ENCODE peak calls at places on chromosome 20, in seven cellular contexts. H is mammary epithelial cell; C is CD8-positive, alpha-beta memory T cell; I is AG04450; M is WERI-Rb-1; E is suprapubic skin; O is heart left ventricle. R is an unnamed sample.

GRCh38 chr20:24452498-24453133 is 16.8 kb upstream of the SYNDIG1 start:
- DNase-seq in H (no peak), M (peak; percentile 33), O (no peak), I (no peak), C (no peak), E (peak; percentile 67), R (no peak)

GRCh38 chr20:56664791-56665190 is 35.7 kb downstream of the TFAP2C start:
- DNase-seq in H (no peak), M (no peak), I (no peak), O (no peak), C (no peak), E (no peak), R (no peak)

GRCh38 chr20:53611449-53611894 is 17.8 kb upstream of the ZNF217 start:
- DNase-seq in H (peak; percentile 74), M (no peak), C (no peak), O (peak; percentile 41), E (no peak), I (peak; percentile 92), R (no peak)

GRCh38 chr20:21523895-21524294 is 10.0 kb upstream of the NKX2-2 start:
- DNase-seq in E (no peak), I (no peak), O (no peak), C (no peak), M (no peak), H (no peak), R (no peak)

GRCh38 chr20:43243672-43244269 is 54.1 kb upstream of the PTPRT start:
- DNase-seq in I (no peak), O (no peak), M (peak; percentile 18), E (no peak), C (no peak), H (no peak), R (no peak)

GRCh38 chr20:14453259-14453658 is 115.8 kb upstream of the FLRT3 start:
- DNase-seq in E (no peak), O (no peak), M (no peak), H (no peak), I (no peak), C (no peak), R (no peak)

GRCh38 chr20:53942121-53942816 is 128.1 kb downstream of the BCAS1 start:
- DNase-seq in M (no peak), C (no peak), H (no peak), I (no peak), E (no peak), O (no peak), R (no peak)

GRCh38 chr20:26135325-26136110 is 438.9 kb upstream of the ZNF337 start:
- DNase-seq in C (no peak), E (no peak), I (no peak), H (no peak), O (no peak), M (no peak), R (no peak)

GRCh38 chr20:19435820-19436219 is 223.4 kb downstream of the SLC24A3 start:
- DNase-seq in I (no peak), M (no peak), E (no peak), C (no peak), O (no peak), H (no peak), R (peak; percentile 20)

GRCh38 chr20:17807670-17808069 is 107.9 kb downstream of the BANF2 start:
- DNase-seq in I (no peak), C (no peak), H (no peak), M (no peak), E (no peak), O (no peak), R (no peak)

GRCh38 chr20:64130876-64131275 is 23.5 kb upstream of the NPBWR2 start:
- DNase-seq in M (no peak), C (no peak), I (no peak), E (peak; percentile 47), H (no peak), O (peak; percentile 4), R (no peak)

GRCh38 chr20:8315639-8316573 is 183.8 kb downstream of the PLCB1 start:
- DNase-seq in H (no peak), I (no peak), E (no peak), M (no peak), C (no peak), O (no peak), R (no peak)

GRCh38 chr20:40931348-40932044 is 97.1 kb upstream of the TOP1 start:
- DNase-seq in I (no peak), H (no peak), O (no peak), E (no peak), C (no peak), M (no peak), R (no peak)

GRCh38 chr20:17961600-17961965 is 7.0 kb downstream of the SNX5 start:
- DNase-seq in O (no peak), H (no peak), E (no peak), M (no peak), I (no peak), C (no peak), R (no peak)

GRCh38 chr20:1684872-1685271 is 27.3 kb upstream of the SIRPG start:
- DNase-seq in E (no peak), H (no peak), I (no peak), M (no peak), C (no peak), O (no peak), R (no peak)
- H3K27ac ChIP-seq in E (no peak overlapping the region), H (no peak overlapping the region), I (no peak overlapping the region), M (no peak overlapping the region), C (no peak overlapping the region), O (no peak overlapping the region), R (no peak overlapping the region)

DNA sequence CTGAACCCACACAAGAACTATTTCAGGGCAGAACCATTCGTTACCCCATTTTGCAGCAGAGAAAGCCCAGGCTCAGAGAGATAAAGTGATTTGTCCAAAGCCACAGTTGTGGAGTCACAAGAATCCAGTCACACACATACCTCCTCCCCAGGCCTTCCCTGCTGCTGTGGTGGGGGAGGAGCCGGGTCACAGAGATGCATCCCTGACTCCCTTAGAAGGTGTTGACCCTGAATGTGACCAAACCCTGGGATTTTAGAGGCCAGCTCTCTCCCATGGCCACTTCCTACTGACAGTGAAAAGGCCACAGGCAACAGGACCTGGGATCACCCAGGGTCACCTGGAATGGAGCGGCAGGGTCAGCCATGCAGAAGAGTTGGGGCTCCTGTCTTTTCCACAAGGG is 48.6 kb downstream of the CHMP4B start:
- DNase-seq in M (no peak), O (no peak), C (no peak), E (no peak), H (no peak), I (no peak), R (no peak)
- H3K27ac ChIP-seq in M (no peak overlapping the region), O (no peak overlapping the region), C (no peak overlapping the region), E (no peak overlapping the region), H (no peak overlapping the region), I (no peak overlapping the region), R (no peak overlapping the region)

GRCh38 chr20:1505871-1506270 is 14.7 kb upstream of the SIRPB2 start:
- DNase-seq in H (peak; percentile 57), C (no peak), I (no peak), M (no peak), E (no peak), O (no peak), R (no peak)

GRCh38 chr20:1505361-1505760 is 14.1 kb upstream of the SIRPB2 start:
- DNase-seq in I (no peak), O (no peak), H (peak; percentile 95), E (no peak), M (no peak), C (no peak), R (peak; percentile 83)

GRCh38 chr20:1507276-1507675 is 16.1 kb upstream of the SIRPB2 start:
- DNase-seq in H (no peak), I (no peak), E (no peak), C (no peak), O (no peak), M (peak; percentile 66), R (no peak)

GRCh38 chr20:1509237-1509636 is 18.0 kb upstream of the SIRPB2 start:
- DNase-seq in M (no peak), C (no peak), O (no peak), I (no peak), E (no peak), H (peak; percentile 54), R (no peak)

DNA sequence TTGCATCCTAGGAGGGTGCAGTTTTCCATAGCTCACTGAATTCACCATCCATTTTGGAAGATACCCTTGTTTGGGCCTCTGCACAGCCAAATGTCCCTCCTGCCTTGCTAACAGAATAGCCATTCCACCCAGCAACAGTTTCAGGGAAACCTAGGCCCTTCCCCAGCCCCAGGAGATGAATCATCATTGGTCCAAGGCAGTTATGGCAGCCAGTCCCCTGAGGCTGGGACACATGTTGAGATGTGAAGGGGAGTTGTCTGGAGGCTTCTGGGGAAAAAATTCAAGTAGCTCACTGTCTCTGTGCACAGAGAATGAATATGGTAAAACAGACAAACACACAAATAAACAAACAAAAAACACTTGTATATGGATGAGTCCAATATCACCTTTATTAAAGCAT is 17.4 kb upstream of the SIRPB2 start:
- DNase-seq in I (no peak), O (no peak), H (peak; percentile 30), C (no peak), E (no peak), M (no peak), R (no peak)
- H3K27ac ChIP-seq in I (no peak overlapping the region), O (no peak overlapping the region), H (no peak overlapping the region), C (no peak overlapping the region), E (no peak overlapping the region), M (no peak overlapping the region), R (no peak overlapping the region)

GRCh38 chr20:32480361-32481199 is 104.6 kb downstream of the NOL4L start:
- DNase-seq in H (no peak), I (no peak), O (peak; percentile 19), M (no peak), C (peak; percentile 22), E (no peak), R (no peak)
- H3K27ac ChIP-seq in H (no peak overlapping the region), I (no peak overlapping the region), O (peak overlapping the region; percentile 81), M (peak overlapping the region; percentile 88), C (no peak overlapping the region), E (no peak overlapping the region), R (no peak overlapping the region)

DNA sequence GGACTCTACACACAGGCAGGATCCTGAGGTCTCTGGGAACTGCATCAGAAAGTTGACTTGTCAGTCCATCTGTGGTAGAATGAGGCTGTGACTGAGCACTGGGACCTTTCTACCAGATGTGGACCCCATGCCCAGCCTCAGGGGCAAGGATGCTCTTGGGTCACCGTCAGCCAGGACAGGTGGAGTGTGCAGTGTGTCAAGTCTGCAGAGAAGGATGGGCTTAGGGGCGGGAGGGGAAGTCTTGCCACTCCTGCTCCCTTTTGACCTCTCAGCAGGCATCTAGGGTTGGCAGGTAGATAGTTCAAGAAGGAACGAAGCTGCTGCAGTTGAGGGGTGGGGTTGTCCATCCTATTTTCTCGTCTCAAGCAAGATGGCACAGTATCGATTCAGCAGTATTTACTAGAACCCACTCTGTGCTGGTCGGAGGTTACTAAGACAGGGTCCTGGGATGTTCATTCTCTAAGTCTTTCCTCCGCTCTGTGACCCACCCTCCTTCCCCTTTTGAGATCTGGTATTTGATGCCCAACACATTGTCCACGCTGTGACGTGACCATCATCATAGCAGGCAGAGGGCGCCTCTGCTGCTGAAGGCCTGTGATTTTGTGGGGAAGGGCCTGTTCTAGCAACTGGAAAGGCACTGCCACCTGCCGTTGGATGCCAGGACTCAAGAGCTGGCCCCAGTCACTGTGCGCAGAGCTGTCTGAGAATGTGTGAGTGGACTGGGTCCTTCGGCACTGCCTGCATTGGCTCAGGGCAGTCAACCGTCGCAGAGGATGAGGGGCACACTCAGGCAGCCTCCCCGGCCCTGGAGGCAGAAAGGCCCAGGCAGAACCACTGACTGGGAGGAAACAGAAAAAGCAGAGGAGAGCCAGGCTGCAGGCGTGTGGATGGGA is 23.2 kb downstream of the RBCK1 start:
- DNase-seq in H (peak; percentile 30), C (no peak), M (peak; percentile 85), E (no peak), O (peak; percentile 63), I (peak; percentile 23), R (peak; percentile 8)
- H3K27ac ChIP-seq in H (no peak overlapping the region), C (no peak overlapping the region), M (no peak overlapping the region), E (no peak overlapping the region), O (no peak overlapping the region), I (peak overlapping the region; percentile 31), R (peak overlapping the region; percentile 59)